ENCODE peak calls at places on chromosomes 4 and X, in six cellular contexts. U is lower leg skin, M is body of pancreas, J is transverse colon, F is IMR-90, R is prostate gland. I is an unnamed sample.

GRCh38 chr4:174554329-174554728 is 32.0 kb upstream of the HPGD start:
- DNase-seq in U (no peak), M (no peak), J (no peak), F (no peak), R (no peak), I (no peak)

GRCh38 chr4:167119392-167119791 is 114.9 kb downstream of the SPOCK3 start:
- DNase-seq in U (no peak), M (no peak), J (no peak), F (no peak), R (no peak), I (no peak)

GRCh38 chr4:158861281-158861680 is 92.5 kb downstream of the FNIP2 start:
- DNase-seq in U (no peak), M (no peak), J (no peak), F (no peak), R (no peak), I (no peak)

GRCh38 chrX:20042221-20042620 is 51.4 kb upstream of the BCLAF3 start:
- DNase-seq in U (no peak), M (no peak), J (no peak), F (no peak), R (no peak), I (no peak)

GRCh38 chr4:115906428-115906827 is 793.0 kb upstream of the NDST4 start:
- DNase-seq in U (no peak), M (no peak), J (no peak), F (no peak), R (no peak), I (no peak)

GRCh38 chr4:76513517-76513916 is 78.5 kb downstream of the SHROOM3 start:
- DNase-seq in U (no peak), M (no peak), J (no peak), F (no peak), R (no peak), I (no peak)

GRCh38 chrX:37380920-37381319 is 31.8 kb downstream of the PRRG1 start:
- DNase-seq in U (no peak), M (peak; percentile 30), J (no peak), F (peak; percentile 82), R (peak; percentile 6), I (no peak)

GRCh38 chr4:125432078-125432477 is 117.3 kb downstream of the FAT4 start:
- DNase-seq in U (no peak), M (no peak), J (no peak), F (peak; percentile 20), R (no peak), I (no peak)

GRCh38 chrX:39150210-39150609 is 349.0 kb downstream of the MID1IP1 start:
- DNase-seq in U (no peak), M (no peak), J (no peak), F (no peak), R (no peak), I (no peak)

GRCh38 chrX:56729152-56729557 is at the start of gene NBDY:
- DNase-seq in U (peak; percentile 84), M (peak; percentile 52), J (peak; percentile 33), F (peak; percentile 37), R (peak; percentile 33), I (no peak)

GRCh38 chr4:140641105-140641555 is 72.4 kb upstream of the UCP1 start:
- DNase-seq in U (no peak), M (no peak), J (no peak), F (no peak), R (no peak), I (no peak)

GRCh38 chr4:176593943-176594342 is 198.8 kb downstream of the VEGFC start:
- DNase-seq in U (no peak), M (no peak), J (no peak), F (no peak), R (no peak), I (no peak)

GRCh38 chrX:45758738-45759397 is 558.2 kb upstream of the DIPK2B start:
- DNase-seq in U (no peak), M (no peak), J (no peak), F (peak; percentile 49), R (no peak), I (no peak)

GRCh38 chrX:1222511-1223252 is 10.2 kb upstream of the CRLF2 start:
- DNase-seq in U (peak; percentile 31), M (no peak), J (no peak), F (no peak), R (no peak), I (no peak)

GRCh38 chr4:21806991-21807390 is 141.6 kb downstream of the KCNIP4 start:
- DNase-seq in U (no peak), M (no peak), J (no peak), F (no peak), R (no peak), I (no peak)

GRCh38 chrX:39869846-39870601 is 227.7 kb downstream of the BCOR start:
- DNase-seq in U (no peak), M (no peak), J (peak; percentile 26), F (peak; percentile 63), R (no peak), I (no peak)

GRCh38 chr4:164229255-164229654 is 524.7 kb upstream of the SMIM31 start:
- DNase-seq in U (no peak), M (no peak), J (no peak), F (no peak), R (no peak), I (no peak)

GRCh38 chrX:43735957-43736356 is 79.9 kb downstream of the MAOA start:
- DNase-seq in U (peak; percentile 17), M (no peak), J (no peak), F (no peak), R (no peak), I (no peak)

GRCh38 chrX:153723351-153724251 is 586 bp downstream of the BCAP31 start:
- DNase-seq in U (no peak), M (peak; percentile 51), J (peak; percentile 55), F (peak; percentile 37), R (peak; percentile 12), I (no peak)

GRCh38 chr4:123562994-123563745 is 166.6 kb downstream of the SPRY1 start:
- DNase-seq in U (no peak), M (no peak), J (no peak), F (peak; percentile 34), R (no peak), I (no peak)

GRCh38 chr4:146343199-146343598 is 128.9 kb downstream of the REELD1 start:
- DNase-seq in U (no peak), M (no peak), J (no peak), F (no peak), R (no peak), I (no peak)

GRCh38 chr4:148998719-148999118 is 556.5 kb upstream of the NR3C2 start:
- DNase-seq in U (no peak), M (no peak), J (no peak), F (peak; percentile 17), R (no peak), I (no peak)

GRCh38 chr4:40199999-40200880 is 3.4 kb downstream of the RHOH start:
- DNase-seq in U (no peak), M (no peak), J (peak; percentile 60), F (peak; percentile 23), R (no peak), I (no peak)

GRCh38 chr4:79237836-79238235 is 88.0 kb downstream of the NAA11 start:
- DNase-seq in U (no peak), M (no peak), J (no peak), F (no peak), R (no peak), I (no peak)

GRCh38 chr4:100302061-100303026 is 112.1 kb upstream of the DDIT4L start:
- DNase-seq in U (no peak), M (no peak), J (no peak), F (no peak), R (no peak), I (no peak)

GRCh38 chr4:158314756-158315487 is 104.6 kb downstream of the TMEM144 start:
- DNase-seq in U (no peak), M (no peak), J (no peak), F (peak; percentile 98), R (no peak), I (no peak)

GRCh38 chrX:13051529-13052172 is 7.2 kb upstream of the FAM9C start:
- DNase-seq in U (no peak), M (no peak), J (no peak), F (no peak), R (no peak), I (no peak)

GRCh38 chrX:45515262-45516215 is 314.9 kb upstream of the DIPK2B start:
- DNase-seq in U (peak; percentile 90), M (peak; percentile 64), J (peak; percentile 43), F (peak; percentile 92), R (peak; percentile 58), I (no peak)

DNA sequence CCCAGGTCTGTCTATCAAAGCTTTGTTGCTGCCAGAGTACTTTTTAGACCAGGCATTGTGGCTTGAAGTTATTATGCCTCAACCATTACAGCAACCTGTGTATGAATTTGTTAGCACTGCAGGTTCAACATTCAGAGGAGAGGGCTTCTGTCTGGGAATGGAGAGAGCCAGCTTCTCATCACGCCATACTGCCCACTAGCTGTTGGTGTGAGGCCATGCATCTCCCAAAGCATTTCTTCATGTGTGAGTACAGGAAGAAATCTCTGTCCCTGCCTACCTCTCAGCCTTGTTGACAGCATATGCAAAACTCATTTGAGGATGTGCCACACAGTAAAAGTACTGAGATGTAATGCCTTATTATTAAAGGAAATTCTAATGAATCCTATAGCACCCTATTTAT is 76.9 kb upstream of the PPARGC1A start:
- DNase-seq in U (no peak), M (no peak), J (no peak), F (no peak), R (no peak), I (no peak)
- TF ChIP-seq CTCF in U (no peak), M (no peak), J (no peak), F (peak; percentile 25), R (no peak), I (peak; percentile 31)

DNA sequence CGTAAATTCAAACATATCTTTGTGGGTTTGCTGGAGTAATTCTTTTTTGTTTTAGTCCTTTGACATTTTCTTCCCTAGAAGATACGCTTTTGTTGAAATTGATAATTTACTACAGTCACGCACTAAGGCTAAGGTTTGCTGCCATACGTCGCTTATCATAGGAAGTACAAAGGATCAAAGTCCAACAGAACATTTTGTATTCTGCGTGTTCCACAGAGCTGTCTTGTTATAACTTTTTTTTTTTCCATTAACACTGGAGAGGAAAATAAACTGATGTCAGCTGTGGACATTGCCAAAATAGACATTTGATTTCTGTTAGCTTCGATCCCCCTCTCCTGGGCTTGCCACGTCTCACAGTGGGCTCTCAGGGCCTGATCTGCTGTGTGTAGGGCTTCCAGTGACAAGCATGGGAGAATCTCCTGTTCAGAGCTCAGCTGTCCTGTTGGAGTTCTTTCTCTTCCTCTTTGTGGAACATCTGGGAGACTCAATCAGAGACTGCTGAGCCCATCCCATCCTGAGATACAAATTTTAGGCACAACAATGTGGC is 93.3 kb downstream of the SPATA18 start:
- DNase-seq in U (no peak), M (peak; percentile 5), J (no peak), F (no peak), R (no peak), I (no peak)
- TF ChIP-seq POLR2A in U (no peak), M (no peak), J (no peak), F (no peak), R (no peak), I (no peak)

GRCh38 chr4:6763330-6763851 is 19.1 kb upstream of the KIAA0232 start:
- DNase-seq in U (no peak), M (no peak), J (peak; percentile 45), F (no peak), R (peak; percentile 68), I (no peak)
- TF ChIP-seq CTCF in U (no peak), M (no peak), J (peak; percentile 26), F (peak; percentile 8), R (no peak), I (no peak)

DNA sequence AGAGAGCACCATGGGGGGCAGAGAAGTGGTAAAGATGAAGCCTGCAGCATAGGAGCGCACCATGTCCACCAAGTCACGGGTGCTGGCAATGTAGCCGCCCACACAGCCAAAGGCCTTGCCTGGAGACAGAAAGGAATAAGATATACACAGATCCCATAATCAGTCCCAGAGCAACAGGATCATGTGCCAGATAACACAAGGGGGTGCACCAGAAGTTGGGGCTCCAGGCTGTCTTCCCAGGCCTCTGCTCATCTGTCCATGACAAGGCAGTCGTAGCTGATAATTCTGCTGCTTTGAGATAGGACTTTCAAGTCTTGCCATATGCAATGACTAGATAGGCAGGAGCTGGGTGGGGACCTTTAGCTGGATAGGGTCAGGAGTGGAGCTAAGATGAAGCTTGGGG is 14.7 kb downstream of the APEX2 start:
- DNase-seq in U (no peak), M (no peak), J (no peak), F (no peak), R (no peak), I (no peak)
- TF ChIP-seq POLR2A in U (no peak), M (no peak), J (no peak), F (no peak), R (no peak), I (no peak)